ENCODE peak calls at places on chromosomes 13 and 19, in four cellular contexts. P, X, T and O are unnamed samples.

GRCh38 chr19:2532252-2533071 is 56.5 kb downstream of the GADD45B start:
- DNase-seq in T (no peak), X (no peak), P (no peak), O (no peak)

GRCh38 chr19:31127132-31127967 is 221.9 kb downstream of the TSHZ3 start:
- DNase-seq in P (no peak), T (peak), X (peak), O (no peak)

GRCh38 chr13:37136187-37136586 is 30.7 kb upstream of the CSNK1A1L start:
- DNase-seq in X (no peak), T (no peak), P (no peak), O (no peak)

GRCh38 chr13:113491418-113491883 is 940 bp upstream of the DCUN1D2 start:
- DNase-seq in T (peak), X (peak), P (no peak), O (peak)

GRCh38 chr13:68748038-68748437 is 1359.6 kb upstream of the ATXN8OS start:
- DNase-seq in P (no peak), X (no peak), T (no peak), O (no peak)

GRCh38 chr19:35232912-35233311 is 4.4 kb upstream of the FAM187B start:
- DNase-seq in T (no peak), P (no peak), X (no peak), O (no peak)

GRCh38 chr13:108304170-108305068 is 34.9 kb downstream of the TNFSF13B start:
- DNase-seq in X (no peak), P (no peak), T (no peak), O (no peak)

GRCh38 chr13:23570099-23570926 is at the start of gene TNFRSF19:
- DNase-seq in T (no peak), P (no peak), X (no peak), O (peak)

GRCh38 chr19:44582581-44583265 is 30.6 kb upstream of the IGSF23 start:
- DNase-seq in X (peak), P (no peak), T (no peak), O (no peak)

GRCh38 chr19:7627166-7627565 is 2.2 kb downstream of the XAB2 start:
- DNase-seq in P (no peak), T (no peak), X (no peak), O (no peak)

GRCh38 chr19:36401475-36401874 is 17.0 kb downstream of the ZFP82 start:
- DNase-seq in T (no peak), X (no peak), P (no peak), O (no peak)

GRCh38 chr13:50788551-50788950 is 54.9 kb downstream of the DLEU7 start:
- DNase-seq in T (no peak), X (no peak), P (no peak), O (no peak)

GRCh38 chr13:78168981-78169380 is 250.3 kb upstream of the EDNRB start:
- DNase-seq in T (no peak), P (no peak), X (no peak), O (no peak)

GRCh38 chr13:27770809-27771208 is 21.5 kb upstream of the GSX1 start:
- DNase-seq in P (no peak), X (peak), T (no peak), O (no peak)

GRCh38 chr19:48632692-48633147 is 4.5 kb downstream of the DBP start:
- DNase-seq in P (no peak), T (no peak), X (no peak), O (no peak)

GRCh38 chr19:37931941-37932655 is 25.1 kb downstream of the SIPA1L3 start:
- DNase-seq in T (peak), X (peak), P (peak), O (no peak)

GRCh38 chr13:98729526-98730057 is 22.9 kb downstream of the SLC15A1 start:
- DNase-seq in X (no peak), T (no peak), P (no peak), O (no peak)

GRCh38 chr13:110907951-110908898 is 6.6 kb downstream of the ANKRD10 start:
- DNase-seq in P (peak), T (no peak), X (peak), O (no peak)

GRCh38 chr19:13840751-13841338 is 36.1 kb upstream of the NANOS3 start:
- DNase-seq in P (no peak), X (no peak), T (no peak), O (no peak)

GRCh38 chr19:17605761-17606745 is 50.6 kb downstream of the COLGALT1 start:
- DNase-seq in P (peak), T (peak), X (peak), O (peak)

DNA sequence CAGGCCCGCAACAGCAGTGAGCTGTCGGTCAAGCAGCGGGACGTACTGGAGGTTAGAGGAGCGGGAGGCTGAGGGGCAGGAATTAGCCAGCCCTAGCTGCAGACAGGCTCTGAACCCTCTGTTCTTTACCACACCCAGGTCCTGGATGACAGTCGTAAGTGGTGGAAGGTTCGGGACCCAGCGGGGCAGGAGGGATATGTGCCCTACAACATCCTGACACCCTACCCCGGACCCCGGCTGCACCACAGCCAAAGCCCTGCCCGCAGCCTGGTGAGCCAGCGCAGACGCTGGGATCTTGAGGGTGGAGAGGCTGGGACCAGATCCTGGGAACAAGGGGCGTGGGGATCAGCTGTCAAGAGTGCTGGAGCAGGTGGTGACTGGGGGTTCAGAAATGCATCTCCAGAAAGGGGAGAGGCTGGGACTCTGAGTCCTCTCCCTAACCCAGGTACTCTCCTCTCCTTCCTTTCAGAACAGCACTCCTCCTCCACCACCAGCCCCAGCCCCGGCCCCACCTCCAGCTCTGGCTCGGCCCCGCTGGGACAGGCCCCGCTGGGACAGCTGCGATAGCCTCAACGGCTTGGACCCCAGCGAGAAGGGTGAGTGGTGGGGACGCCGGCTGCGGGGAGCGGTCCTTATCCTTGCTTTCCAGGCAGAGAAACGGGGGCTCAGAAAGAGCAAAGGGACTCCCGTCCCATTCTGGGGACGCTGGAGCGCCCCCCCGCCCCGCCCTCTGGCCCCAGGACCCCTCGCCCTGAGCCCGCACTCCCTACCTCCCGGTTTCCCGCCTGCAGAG is 10.4 kb downstream of the EPS8L1 start:
- DNase-seq in T (no peak), P (no peak), X (no peak), O (no peak)
- H3K4me3 ChIP-seq in T (peak), P (peak), X (no peak), O (peak)

GRCh38 chr19:40663712-40664692 is 26.4 kb downstream of the NUMBL start:
- DNase-seq in P (no peak), X (peak), T (no peak), O (no peak)

GRCh38 chr19:40659566-40659965 is 30.9 kb downstream of the NUMBL start:
- DNase-seq in P (no peak), X (no peak), T (no peak), O (no peak)

GRCh38 chr19:40666803-40667438 is 23.5 kb downstream of the NUMBL start:
- DNase-seq in X (no peak), P (no peak), T (no peak), O (no peak)

GRCh38 chr19:40661616-40662015 is 28.8 kb downstream of the NUMBL start:
- DNase-seq in P (no peak), T (no peak), X (no peak), O (no peak)

DNA sequence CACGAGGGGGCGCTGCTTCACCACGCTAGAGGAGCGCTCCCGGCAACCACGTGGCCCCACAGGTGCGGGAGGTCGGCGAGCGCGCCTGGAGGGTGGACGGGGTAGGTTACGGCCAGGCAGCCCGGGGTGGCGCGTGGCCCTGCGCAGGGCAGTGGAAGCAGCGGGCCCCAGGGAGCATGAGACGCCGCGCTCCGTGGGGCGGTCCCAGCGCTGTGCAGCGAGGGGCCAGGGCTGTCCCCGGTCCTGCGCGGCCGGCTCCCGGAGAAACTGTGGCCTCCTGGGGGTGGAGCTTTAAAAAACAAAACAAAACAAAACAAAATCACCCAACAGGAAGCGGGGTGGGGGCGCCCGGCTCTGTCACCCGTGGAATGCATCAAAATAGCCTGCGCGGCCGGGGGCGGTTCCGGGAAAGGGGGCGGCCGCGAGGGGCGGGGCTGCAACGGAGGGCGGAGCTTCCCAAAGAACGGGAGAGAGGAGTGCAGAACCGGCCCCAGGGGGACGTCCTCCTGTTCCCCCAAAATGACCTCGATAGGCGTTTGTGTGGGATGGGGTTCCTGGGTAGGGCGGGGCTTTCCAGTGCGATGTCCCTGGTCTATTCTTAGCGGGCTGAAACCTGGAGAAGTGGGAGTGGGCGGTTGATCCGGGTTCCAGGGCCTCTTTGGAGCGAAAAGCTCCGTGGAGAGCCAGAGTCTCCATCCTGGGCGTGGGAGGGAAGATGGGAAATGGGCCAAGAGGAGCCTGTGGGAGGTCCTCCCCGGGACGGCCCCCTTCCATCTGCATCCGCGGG is 27.3 kb downstream of the NUMBL start:
- DNase-seq in T (peak), X (peak), P (peak), O (peak)
- TF ChIP-seq POLR2A in T (peak), X (peak), P (no peak), O (no peak)

GRCh38 chr13:29540799-29541198 is 54.7 kb downstream of the SLC7A1 start:
- DNase-seq in T (no peak), X (no peak), P (no peak), O (no peak)
- H3K4me3 ChIP-seq in T (no peak), X (no peak), P (no peak), O (no peak)

DNA sequence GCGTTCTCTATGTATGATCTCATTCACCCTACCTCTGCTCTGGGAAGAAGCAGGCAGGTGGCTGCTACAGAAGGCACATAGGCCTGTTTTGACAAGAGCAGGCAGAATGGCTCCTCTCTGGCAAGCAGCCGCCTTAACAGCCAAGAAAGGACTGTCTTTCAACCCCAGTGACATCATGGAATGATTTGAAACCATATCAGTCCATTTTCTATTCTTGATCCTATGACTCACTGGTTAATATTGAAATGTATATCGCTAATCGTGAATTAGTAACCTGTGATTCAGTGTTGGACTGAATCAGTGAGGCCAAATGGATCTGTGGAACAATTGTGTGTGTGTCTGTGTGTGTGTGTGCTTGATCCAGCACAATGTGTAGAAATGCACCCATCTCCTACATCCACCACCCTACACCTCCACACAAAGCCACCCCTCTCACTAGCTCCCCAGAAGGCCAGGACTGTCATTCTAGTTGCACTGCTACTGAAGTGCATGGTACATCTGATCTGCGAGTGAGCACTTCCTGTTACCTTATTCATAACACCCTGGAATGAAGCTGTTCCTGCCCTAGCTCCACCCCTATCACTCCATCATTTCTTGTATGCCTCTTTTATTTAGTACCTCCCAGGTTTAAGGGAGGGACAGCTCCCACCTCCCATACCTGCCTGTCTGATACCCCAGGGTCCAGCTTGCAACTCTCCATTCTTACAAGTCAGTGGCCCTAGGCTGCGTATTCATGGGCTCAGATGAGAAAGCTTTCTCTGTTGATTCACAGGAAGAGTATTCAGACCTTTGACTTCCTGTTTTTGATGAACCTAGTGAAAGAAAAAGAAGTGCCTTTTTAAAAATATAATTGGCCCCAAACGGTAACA is 460.0 kb downstream of the FOXO1 start:
- DNase-seq in X (no peak), P (no peak), T (no peak), O (no peak)
- TF ChIP-seq POLR2A in X (no peak), P (no peak), T (no peak), O (no peak)